ENCODE peak calls at places on chromosomes 4 and X, in seven cellular contexts. One of them, this sample, is unnamed.

GRCh38 chr4:112589207-112589606 is 47.5 kb downstream of the ZGRF1 start:
- DNase-seq in GM12878: no peak
- DNase-seq in WTC11: no peak
- DNase-seq in HCT116: peak; percentile 6
- DNase-seq in K562: peak; percentile 18
- DNase-seq in HepG2: peak; percentile 3
- DNase-seq in H1: no peak
- DNase-seq in this sample: no peak

GRCh38 chrX:79366888-79367749 is at the start of gene ITM2A:
- DNase-seq in GM12878: no peak
- DNase-seq in WTC11: peak; percentile 55
- DNase-seq in HCT116: no peak
- DNase-seq in K562: peak; percentile 47
- DNase-seq in HepG2: no peak
- DNase-seq in H1: peak; percentile 53
- DNase-seq in this sample: no peak

GRCh38 chr4:123312951-123313592 is 83.5 kb upstream of the SPRY1 start:
- DNase-seq in GM12878: no peak
- DNase-seq in WTC11: no peak
- DNase-seq in HCT116: no peak
- DNase-seq in K562: no peak
- DNase-seq in HepG2: peak; percentile 72
- DNase-seq in H1: no peak
- DNase-seq in this sample: no peak

GRCh38 chr4:169612869-169613859 is 781 bp upstream of the NEK1 start:
- DNase-seq in GM12878: no peak
- DNase-seq in WTC11: peak; percentile 77
- DNase-seq in HCT116: peak; percentile 68
- DNase-seq in K562: peak; percentile 31
- DNase-seq in HepG2: peak; percentile 70
- DNase-seq in H1: peak; percentile 81
- DNase-seq in this sample: peak; percentile 53

GRCh38 chr4:3402409-3403103 is 39.2 kb upstream of the HGFAC start:
- DNase-seq in GM12878: no peak
- DNase-seq in WTC11: no peak
- DNase-seq in HCT116: no peak
- DNase-seq in K562: no peak
- DNase-seq in HepG2: no peak
- DNase-seq in H1: no peak
- DNase-seq in this sample: no peak

GRCh38 chr4:8897768-8898167 is 26.1 kb upstream of the HMX1 start:
- DNase-seq in GM12878: no peak
- DNase-seq in WTC11: no peak
- DNase-seq in HCT116: no peak
- DNase-seq in K562: no peak
- DNase-seq in HepG2: no peak
- DNase-seq in H1: no peak
- DNase-seq in this sample: no peak

GRCh38 chrX:151912221-151912620 is 468 bp upstream of the MAGEA4 start:
- DNase-seq in GM12878: no peak
- DNase-seq in WTC11: no peak
- DNase-seq in HCT116: no peak
- DNase-seq in K562: no peak
- DNase-seq in HepG2: no peak
- DNase-seq in H1: no peak
- DNase-seq in this sample: no peak

GRCh38 chr4:6695660-6696581 is 2.2 kb downstream of the S100P start:
- DNase-seq in GM12878: no peak
- DNase-seq in WTC11: no peak
- DNase-seq in HCT116: no peak
- DNase-seq in K562: no peak
- DNase-seq in HepG2: peak; percentile 96
- DNase-seq in H1: no peak
- DNase-seq in this sample: no peak

GRCh38 chr4:154958621-154959358 is 177.7 kb downstream of the RBM46 start:
- DNase-seq in GM12878: no peak
- DNase-seq in WTC11: no peak
- DNase-seq in HCT116: no peak
- DNase-seq in K562: no peak
- DNase-seq in HepG2: no peak
- DNase-seq in H1: no peak
- DNase-seq in this sample: no peak

GRCh38 chr4:15327311-15328298 is 100.2 kb upstream of the C1QTNF7 start:
- DNase-seq in GM12878: no peak
- DNase-seq in WTC11: no peak
- DNase-seq in HCT116: no peak
- DNase-seq in K562: no peak
- DNase-seq in HepG2: no peak
- DNase-seq in H1: no peak
- DNase-seq in this sample: no peak

GRCh38 chrX:41481264-41482109 is 34.3 kb downstream of the NYX start:
- DNase-seq in GM12878: no peak
- DNase-seq in WTC11: peak; percentile 31
- DNase-seq in HCT116: peak; percentile 15
- DNase-seq in K562: peak; percentile 66
- DNase-seq in HepG2: peak; percentile 29
- DNase-seq in H1: no peak
- DNase-seq in this sample: peak; percentile 63

GRCh38 chrX:40698851-40699250 is 36.5 kb downstream of the MED14 start:
- DNase-seq in GM12878: no peak
- DNase-seq in WTC11: no peak
- DNase-seq in HCT116: no peak
- DNase-seq in K562: no peak
- DNase-seq in HepG2: no peak
- DNase-seq in H1: no peak
- DNase-seq in this sample: no peak

GRCh38 chr4:173192375-173193162 is 24.0 kb downstream of the GALNT7 start:
- DNase-seq in GM12878: no peak
- DNase-seq in WTC11: no peak
- DNase-seq in HCT116: no peak
- DNase-seq in K562: no peak
- DNase-seq in HepG2: no peak
- DNase-seq in H1: no peak
- DNase-seq in this sample: no peak

GRCh38 chrX:46381630-46382029 is 163.6 kb downstream of the ZNF674 start:
- DNase-seq in GM12878: peak; percentile 4
- DNase-seq in WTC11: peak; percentile 30
- DNase-seq in HCT116: peak; percentile 8
- DNase-seq in K562: no peak
- DNase-seq in HepG2: peak; percentile 6
- DNase-seq in H1: peak; percentile 46
- DNase-seq in this sample: peak; percentile 14

GRCh38 chrX:46375831-46376230 is 169.4 kb downstream of the ZNF674 start:
- DNase-seq in GM12878: no peak
- DNase-seq in WTC11: no peak
- DNase-seq in HCT116: peak; percentile 16
- DNase-seq in K562: no peak
- DNase-seq in HepG2: no peak
- DNase-seq in H1: no peak
- DNase-seq in this sample: no peak

GRCh38 chrX:46374371-46374770 is 170.8 kb downstream of the ZNF674 start:
- DNase-seq in GM12878: no peak
- DNase-seq in WTC11: no peak
- DNase-seq in HCT116: no peak
- DNase-seq in K562: no peak
- DNase-seq in HepG2: no peak
- DNase-seq in H1: no peak
- DNase-seq in this sample: no peak

GRCh38 chrX:46380148-46380752 is 165.0 kb downstream of the ZNF674 start:
- DNase-seq in GM12878: no peak
- DNase-seq in WTC11: no peak
- DNase-seq in HCT116: no peak
- DNase-seq in K562: no peak
- DNase-seq in HepG2: no peak
- DNase-seq in H1: no peak
- DNase-seq in this sample: no peak

GRCh38 chrX:46376246-46376885 is 168.9 kb downstream of the ZNF674 start:
- DNase-seq in GM12878: no peak
- DNase-seq in WTC11: peak; percentile 11
- DNase-seq in HCT116: peak; percentile 56
- DNase-seq in K562: no peak
- DNase-seq in HepG2: peak; percentile 57
- DNase-seq in H1: no peak
- DNase-seq in this sample: peak; percentile 22
- TF ChIP-seq SP1 in GM12878: no peak
- TF ChIP-seq SP1 in WTC11: no peak
- TF ChIP-seq SP1 in HCT116: peak; percentile 15
- TF ChIP-seq SP1 in K562: no peak
- TF ChIP-seq SP1 in HepG2: no peak
- TF ChIP-seq SP1 in H1: no peak
- TF ChIP-seq SP1 in this sample: no peak

GRCh38 chrX:96841325-96841724 is 42.4 kb upstream of the RPA4 start:
- DNase-seq in GM12878: no peak
- DNase-seq in WTC11: no peak
- DNase-seq in HCT116: no peak
- DNase-seq in K562: no peak
- DNase-seq in HepG2: no peak
- DNase-seq in H1: no peak
- DNase-seq in this sample: no peak

GRCh38 chrX:96833333-96833732 is 50.4 kb upstream of the RPA4 start:
- DNase-seq in GM12878: no peak
- DNase-seq in WTC11: no peak
- DNase-seq in HCT116: no peak
- DNase-seq in K562: no peak
- DNase-seq in HepG2: no peak
- DNase-seq in H1: no peak
- DNase-seq in this sample: no peak

GRCh38 chrX:96834137-96834536 is 49.6 kb upstream of the RPA4 start:
- DNase-seq in GM12878: no peak
- DNase-seq in WTC11: no peak
- DNase-seq in HCT116: no peak
- DNase-seq in K562: no peak
- DNase-seq in HepG2: no peak
- DNase-seq in H1: no peak
- DNase-seq in this sample: no peak

GRCh38 chrX:96835660-96836289 is 47.9 kb upstream of the RPA4 start:
- DNase-seq in GM12878: peak; percentile 59
- DNase-seq in WTC11: no peak
- DNase-seq in HCT116: no peak
- DNase-seq in K562: no peak
- DNase-seq in HepG2: no peak
- DNase-seq in H1: no peak
- DNase-seq in this sample: no peak

DNA sequence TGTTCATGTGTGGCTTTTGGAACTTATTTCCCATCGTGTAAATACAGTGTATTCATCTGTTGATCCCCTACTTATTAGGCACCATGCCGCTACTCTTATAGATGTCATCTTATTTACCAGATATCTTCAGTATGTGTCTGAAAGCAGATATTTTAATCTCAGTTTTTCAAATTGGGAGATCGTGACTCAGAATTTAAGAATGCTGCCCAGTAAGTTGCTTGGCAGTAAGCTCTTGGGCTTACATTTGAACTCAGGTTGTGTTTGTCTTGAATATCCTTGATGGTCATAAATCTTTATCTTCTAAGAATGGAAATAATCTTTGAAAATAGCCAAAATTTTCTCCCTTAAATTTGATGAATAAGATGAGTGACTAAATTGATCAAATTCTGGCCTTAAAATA is 45.9 kb upstream of the RPA4 start:
- DNase-seq in GM12878: no peak
- DNase-seq in WTC11: no peak
- DNase-seq in HCT116: no peak
- DNase-seq in K562: no peak
- DNase-seq in HepG2: no peak
- DNase-seq in H1: no peak
- DNase-seq in this sample: no peak
- TF ChIP-seq SP1 in GM12878: no peak
- TF ChIP-seq SP1 in WTC11: no peak
- TF ChIP-seq SP1 in HCT116: no peak
- TF ChIP-seq SP1 in K562: no peak
- TF ChIP-seq SP1 in HepG2: no peak
- TF ChIP-seq SP1 in H1: no peak
- TF ChIP-seq SP1 in this sample: no peak

DNA sequence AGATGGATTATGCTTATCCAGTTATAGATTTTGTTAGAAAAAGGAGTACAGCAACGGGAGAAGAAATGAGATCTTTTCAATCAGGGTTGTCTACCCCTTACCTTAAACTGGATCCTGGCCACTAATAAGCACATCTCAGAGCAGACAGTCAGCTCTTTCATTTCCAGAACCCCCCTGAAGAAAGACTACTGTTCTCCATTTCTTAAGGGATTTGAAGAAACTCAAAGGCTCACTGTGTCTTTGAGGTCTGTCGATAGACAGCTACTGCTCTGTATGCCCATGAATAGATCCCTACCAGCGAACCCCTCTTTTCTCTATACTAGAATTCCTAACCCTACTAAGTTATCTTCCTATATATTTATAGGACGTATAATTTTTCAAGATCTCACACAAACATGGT is 956 bp downstream of the UGDH start:
- DNase-seq in GM12878: no peak
- DNase-seq in WTC11: no peak
- DNase-seq in HCT116: no peak
- DNase-seq in K562: no peak
- DNase-seq in HepG2: no peak
- DNase-seq in H1: no peak
- DNase-seq in this sample: no peak
- TF ChIP-seq SP1 in GM12878: no peak
- TF ChIP-seq SP1 in WTC11: no peak
- TF ChIP-seq SP1 in HCT116: no peak
- TF ChIP-seq SP1 in K562: no peak
- TF ChIP-seq SP1 in HepG2: no peak
- TF ChIP-seq SP1 in H1: no peak
- TF ChIP-seq SP1 in this sample: no peak

GRCh38 chr4:151766691-151767090 is 5.9 kb upstream of the GATB start:
- DNase-seq in GM12878: no peak
- DNase-seq in WTC11: peak; percentile 14
- DNase-seq in HCT116: peak; percentile 6
- DNase-seq in K562: no peak
- DNase-seq in HepG2: no peak
- DNase-seq in H1: no peak
- DNase-seq in this sample: no peak

DNA sequence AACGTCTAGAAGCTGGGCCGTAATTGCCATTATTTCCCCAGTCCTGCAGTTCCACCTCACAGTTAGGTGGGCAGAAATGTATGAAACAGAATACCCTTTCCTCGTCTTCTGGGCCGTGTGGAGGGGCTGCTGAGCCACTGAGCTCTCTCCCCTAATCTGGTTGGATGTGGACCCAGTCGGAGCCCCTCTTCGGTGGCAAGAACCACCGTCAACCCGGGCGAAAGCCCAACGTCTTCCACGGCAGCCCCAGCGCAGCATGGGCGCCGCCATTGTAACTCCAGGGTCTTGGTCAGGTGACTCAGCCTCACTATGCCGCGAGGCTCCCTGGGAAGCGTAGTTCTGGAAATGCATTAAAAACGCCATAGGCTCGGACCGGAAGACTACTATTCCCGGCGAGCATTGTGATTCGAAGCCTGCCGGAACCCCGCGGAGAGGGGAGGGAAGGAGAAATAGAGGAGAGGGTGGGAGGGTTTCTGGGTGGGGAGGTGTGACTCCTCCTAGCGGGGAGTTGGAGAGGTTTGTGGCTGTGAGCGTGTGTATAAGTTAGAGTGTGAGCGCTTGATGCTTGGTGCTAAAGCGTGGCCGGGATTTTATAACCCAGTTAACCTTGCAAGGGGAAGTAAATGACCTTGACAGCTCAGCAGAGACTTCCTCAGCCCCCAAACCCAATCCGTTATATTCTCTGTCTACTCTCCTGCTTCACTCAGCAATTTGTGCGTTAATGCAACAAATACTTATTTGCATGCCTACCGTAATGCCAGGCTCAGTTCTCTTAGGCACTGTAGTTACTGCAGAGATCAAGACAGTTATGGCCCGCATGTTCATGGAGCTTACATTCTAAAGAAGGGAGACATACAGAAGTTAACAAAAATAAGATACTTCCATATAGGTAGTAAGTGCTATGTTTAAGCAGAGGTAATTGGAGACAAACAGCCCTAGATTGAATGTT is at the start of gene GATB:
- DNase-seq in GM12878: peak; percentile 92
- DNase-seq in WTC11: peak; percentile 97
- DNase-seq in HCT116: peak; percentile 96
- DNase-seq in K562: peak; percentile 91
- DNase-seq in HepG2: peak; percentile 97
- DNase-seq in H1: peak; percentile 93
- DNase-seq in this sample: peak; percentile 93
- TF ChIP-seq SP1 in GM12878: no peak
- TF ChIP-seq SP1 in WTC11: peak; percentile 52
- TF ChIP-seq SP1 in HCT116: peak; percentile 73
- TF ChIP-seq SP1 in K562: peak; percentile 49
- TF ChIP-seq SP1 in HepG2: peak; percentile 27
- TF ChIP-seq SP1 in H1: no peak
- TF ChIP-seq SP1 in this sample: no peak